ENCODE peak calls at places on chromosomes 11 and 22, in ten cellular contexts. One of them, this sample, is unnamed.

GRCh38 chr11:9138133-9138453 is 46.7 kb upstream of the SCUBE2 start:
- DNase-seq in ovary: no peak
- DNase-seq in neuronal stem cell: no peak
- DNase-seq in aorta: no peak
- DNase-seq in psoas muscle: no peak
- DNase-seq in K562: no peak
- DNase-seq in lower lobe of right lung: no peak
- DNase-seq in mucosa of descending colon: no peak
- DNase-seq in uterus: no peak
- DNase-seq in thoracic aorta: no peak
- DNase-seq in this sample: no peak

GRCh38 chr11:88972210-88972609 is 93.6 kb downstream of the GRM5 start:
- DNase-seq in ovary: no peak
- DNase-seq in neuronal stem cell: no peak
- DNase-seq in aorta: no peak
- DNase-seq in psoas muscle: no peak
- DNase-seq in K562: no peak
- DNase-seq in lower lobe of right lung: no peak
- DNase-seq in mucosa of descending colon: no peak
- DNase-seq in uterus: no peak
- DNase-seq in thoracic aorta: no peak
- DNase-seq in this sample: no peak

GRCh38 chr11:131867457-131868257 is 497.2 kb downstream of the NTM start:
- DNase-seq in ovary: no peak
- DNase-seq in neuronal stem cell: peak; percentile 59
- DNase-seq in aorta: peak; percentile 79
- DNase-seq in psoas muscle: peak; percentile 70
- DNase-seq in K562: peak; percentile 1
- DNase-seq in lower lobe of right lung: peak; percentile 56
- DNase-seq in mucosa of descending colon: peak; percentile 43
- DNase-seq in uterus: peak; percentile 55
- DNase-seq in thoracic aorta: no peak
- DNase-seq in this sample: no peak

GRCh38 chr11:79097279-79097875 is 343.5 kb downstream of the TENM4 start:
- DNase-seq in ovary: peak; percentile 58
- DNase-seq in neuronal stem cell: no peak
- DNase-seq in aorta: peak; percentile 58
- DNase-seq in psoas muscle: no peak
- DNase-seq in K562: no peak
- DNase-seq in lower lobe of right lung: no peak
- DNase-seq in mucosa of descending colon: no peak
- DNase-seq in uterus: no peak
- DNase-seq in thoracic aorta: no peak
- DNase-seq in this sample: no peak

GRCh38 chr11:27076121-27076589 is 35.5 kb downstream of the BBOX1 start:
- DNase-seq in ovary: no peak
- DNase-seq in neuronal stem cell: no peak
- DNase-seq in aorta: no peak
- DNase-seq in psoas muscle: no peak
- DNase-seq in K562: no peak
- DNase-seq in lower lobe of right lung: no peak
- DNase-seq in mucosa of descending colon: no peak
- DNase-seq in uterus: no peak
- DNase-seq in thoracic aorta: no peak
- DNase-seq in this sample: no peak

GRCh38 chr11:29255401-29255800 is 761.4 kb downstream of the KCNA4 start:
- DNase-seq in ovary: no peak
- DNase-seq in neuronal stem cell: no peak
- DNase-seq in aorta: no peak
- DNase-seq in psoas muscle: no peak
- DNase-seq in K562: no peak
- DNase-seq in lower lobe of right lung: no peak
- DNase-seq in mucosa of descending colon: no peak
- DNase-seq in uterus: no peak
- DNase-seq in thoracic aorta: no peak
- DNase-seq in this sample: no peak

GRCh38 chr11:47376543-47377371 is 1.6 kb downstream of the SPI1 start:
- DNase-seq in ovary: no peak
- DNase-seq in neuronal stem cell: no peak
- DNase-seq in aorta: peak; percentile 83
- DNase-seq in psoas muscle: peak; percentile 69
- DNase-seq in K562: peak; percentile 79
- DNase-seq in lower lobe of right lung: peak; percentile 87
- DNase-seq in mucosa of descending colon: no peak
- DNase-seq in uterus: no peak
- DNase-seq in thoracic aorta: no peak
- DNase-seq in this sample: peak; percentile 91

GRCh38 chr11:36452231-36452630 is 57.8 kb downstream of the TRAF6 start:
- DNase-seq in ovary: no peak
- DNase-seq in neuronal stem cell: no peak
- DNase-seq in aorta: no peak
- DNase-seq in psoas muscle: no peak
- DNase-seq in K562: no peak
- DNase-seq in lower lobe of right lung: no peak
- DNase-seq in mucosa of descending colon: no peak
- DNase-seq in uterus: no peak
- DNase-seq in thoracic aorta: no peak
- DNase-seq in this sample: no peak

GRCh38 chr11:81644239-81644840 is 1089.3 kb downstream of the FAM181B start:
- DNase-seq in ovary: no peak
- DNase-seq in neuronal stem cell: peak; percentile 27
- DNase-seq in aorta: no peak
- DNase-seq in psoas muscle: no peak
- DNase-seq in K562: peak; percentile 23
- DNase-seq in lower lobe of right lung: no peak
- DNase-seq in mucosa of descending colon: no peak
- DNase-seq in uterus: no peak
- DNase-seq in thoracic aorta: no peak
- DNase-seq in this sample: no peak

GRCh38 chr11:118622376-118623290 is 15.2 kb downstream of the PHLDB1 start:
- DNase-seq in ovary: peak; percentile 30
- DNase-seq in neuronal stem cell: no peak
- DNase-seq in aorta: peak; percentile 88
- DNase-seq in psoas muscle: peak; percentile 88
- DNase-seq in K562: peak; percentile 22
- DNase-seq in lower lobe of right lung: peak; percentile 62
- DNase-seq in mucosa of descending colon: no peak
- DNase-seq in uterus: no peak
- DNase-seq in thoracic aorta: no peak
- DNase-seq in this sample: peak; percentile 58

GRCh38 chr22:27900153-27900552 is 18.9 kb downstream of the PITPNB start:
- DNase-seq in ovary: no peak
- DNase-seq in neuronal stem cell: no peak
- DNase-seq in aorta: no peak
- DNase-seq in psoas muscle: no peak
- DNase-seq in K562: no peak
- DNase-seq in lower lobe of right lung: no peak
- DNase-seq in mucosa of descending colon: no peak
- DNase-seq in uterus: no peak
- DNase-seq in thoracic aorta: no peak
- DNase-seq in this sample: no peak

GRCh38 chr22:27906241-27906640 is 12.8 kb downstream of the PITPNB start:
- DNase-seq in ovary: no peak
- DNase-seq in neuronal stem cell: no peak
- DNase-seq in aorta: no peak
- DNase-seq in psoas muscle: no peak
- DNase-seq in K562: no peak
- DNase-seq in lower lobe of right lung: no peak
- DNase-seq in mucosa of descending colon: no peak
- DNase-seq in uterus: no peak
- DNase-seq in thoracic aorta: no peak
- DNase-seq in this sample: no peak

GRCh38 chr22:27905638-27906037 is 13.4 kb downstream of the PITPNB start:
- DNase-seq in ovary: no peak
- DNase-seq in neuronal stem cell: no peak
- DNase-seq in aorta: no peak
- DNase-seq in psoas muscle: no peak
- DNase-seq in K562: no peak
- DNase-seq in lower lobe of right lung: no peak
- DNase-seq in mucosa of descending colon: no peak
- DNase-seq in uterus: no peak
- DNase-seq in thoracic aorta: no peak
- DNase-seq in this sample: no peak

GRCh38 chr22:27903805-27904473 is 15.1 kb downstream of the PITPNB start:
- DNase-seq in ovary: no peak
- DNase-seq in neuronal stem cell: no peak
- DNase-seq in aorta: no peak
- DNase-seq in psoas muscle: no peak
- DNase-seq in K562: no peak
- DNase-seq in lower lobe of right lung: no peak
- DNase-seq in mucosa of descending colon: no peak
- DNase-seq in uterus: no peak
- DNase-seq in thoracic aorta: no peak
- DNase-seq in this sample: no peak
- H3K36me3 ChIP-seq in ovary: no peaks in the 10 kb centered on the region
- H3K36me3 ChIP-seq in neuronal stem cell: peaks cover 98% of the 10 kb centered on the region
- H3K36me3 ChIP-seq in aorta: no peaks in the 10 kb centered on the region
- H3K36me3 ChIP-seq in psoas muscle: peaks cover 82% of the 10 kb centered on the region
- H3K36me3 ChIP-seq in K562: peaks cover 60% of the 10 kb centered on the region
- H3K36me3 ChIP-seq in lower lobe of right lung: peaks cover 41% of the 10 kb centered on the region
- H3K36me3 ChIP-seq in mucosa of descending colon: no peaks in the 10 kb centered on the region
- H3K36me3 ChIP-seq in uterus: no peaks in the 10 kb centered on the region
- H3K36me3 ChIP-seq in thoracic aorta: peaks cover 4% of the 10 kb centered on the region
- H3K36me3 ChIP-seq in this sample: peaks cover 87% of the 10 kb centered on the region

GRCh38 chr22:23243006-23243573 is 62.8 kb downstream of the BCR start:
- DNase-seq in ovary: no peak
- DNase-seq in neuronal stem cell: peak; percentile 72
- DNase-seq in aorta: no peak
- DNase-seq in psoas muscle: peak; percentile 17
- DNase-seq in K562: peak; percentile 79
- DNase-seq in lower lobe of right lung: no peak
- DNase-seq in mucosa of descending colon: no peak
- DNase-seq in uterus: no peak
- DNase-seq in thoracic aorta: no peak
- DNase-seq in this sample: no peak
- H3K4me3 ChIP-seq in ovary: no peak overlapping the region
- H3K4me3 ChIP-seq in neuronal stem cell: peak overlapping the region; percentile 31
- H3K4me3 ChIP-seq in aorta: no peak overlapping the region
- H3K4me3 ChIP-seq in psoas muscle: no peak overlapping the region
- H3K4me3 ChIP-seq in K562: no peak overlapping the region
- H3K4me3 ChIP-seq in lower lobe of right lung: no peak overlapping the region
- H3K4me3 ChIP-seq in mucosa of descending colon: no peak overlapping the region
- H3K4me3 ChIP-seq in uterus: no peak overlapping the region
- H3K4me3 ChIP-seq in thoracic aorta: no peak overlapping the region
- H3K4me3 ChIP-seq in this sample: no peak overlapping the region

GRCh38 chr11:134246100-134246499 is 7.1 kb downstream of the THYN1 start:
- DNase-seq in ovary: no peak
- DNase-seq in neuronal stem cell: no peak
- DNase-seq in aorta: no peak
- DNase-seq in psoas muscle: no peak
- DNase-seq in K562: no peak
- DNase-seq in lower lobe of right lung: no peak
- DNase-seq in mucosa of descending colon: no peak
- DNase-seq in uterus: no peak
- DNase-seq in thoracic aorta: no peak
- DNase-seq in this sample: no peak

GRCh38 chr11:134245434-134245833 is 7.7 kb downstream of the THYN1 start:
- DNase-seq in ovary: no peak
- DNase-seq in neuronal stem cell: no peak
- DNase-seq in aorta: no peak
- DNase-seq in psoas muscle: no peak
- DNase-seq in K562: no peak
- DNase-seq in lower lobe of right lung: no peak
- DNase-seq in mucosa of descending colon: no peak
- DNase-seq in uterus: no peak
- DNase-seq in thoracic aorta: no peak
- DNase-seq in this sample: no peak

GRCh38 chr11:134243913-134244312 is 9.2 kb downstream of the THYN1 start:
- DNase-seq in ovary: no peak
- DNase-seq in neuronal stem cell: no peak
- DNase-seq in aorta: no peak
- DNase-seq in psoas muscle: no peak
- DNase-seq in K562: no peak
- DNase-seq in lower lobe of right lung: no peak
- DNase-seq in mucosa of descending colon: no peak
- DNase-seq in uterus: no peak
- DNase-seq in thoracic aorta: no peak
- DNase-seq in this sample: no peak

GRCh38 chr11:134246678-134247077 is 6.5 kb downstream of the THYN1 start:
- DNase-seq in ovary: no peak
- DNase-seq in neuronal stem cell: no peak
- DNase-seq in aorta: no peak
- DNase-seq in psoas muscle: no peak
- DNase-seq in K562: no peak
- DNase-seq in lower lobe of right lung: no peak
- DNase-seq in mucosa of descending colon: no peak
- DNase-seq in uterus: no peak
- DNase-seq in thoracic aorta: no peak
- DNase-seq in this sample: no peak

GRCh38 chr11:134244593-134244992 is 8.6 kb downstream of the THYN1 start:
- DNase-seq in ovary: no peak
- DNase-seq in neuronal stem cell: no peak
- DNase-seq in aorta: no peak
- DNase-seq in psoas muscle: no peak
- DNase-seq in K562: no peak
- DNase-seq in lower lobe of right lung: no peak
- DNase-seq in mucosa of descending colon: no peak
- DNase-seq in uterus: no peak
- DNase-seq in thoracic aorta: no peak
- DNase-seq in this sample: no peak
- H3K36me3 ChIP-seq in ovary: no peaks in the 10 kb centered on the region
- H3K36me3 ChIP-seq in neuronal stem cell: peaks cover 98% of the 10 kb centered on the region
- H3K36me3 ChIP-seq in aorta: peaks cover 6% of the 10 kb centered on the region
- H3K36me3 ChIP-seq in psoas muscle: peaks cover 98% of the 10 kb centered on the region
- H3K36me3 ChIP-seq in K562: peaks cover 96% of the 10 kb centered on the region
- H3K36me3 ChIP-seq in lower lobe of right lung: peaks cover 98% of the 10 kb centered on the region
- H3K36me3 ChIP-seq in mucosa of descending colon: peaks cover 6% of the 10 kb centered on the region
- H3K36me3 ChIP-seq in uterus: no peaks in the 10 kb centered on the region
- H3K36me3 ChIP-seq in thoracic aorta: peaks cover 70% of the 10 kb centered on the region
- H3K36me3 ChIP-seq in this sample: peaks cover 2% of the 10 kb centered on the region

GRCh38 chr22:45864959-45865496 is 111.9 kb downstream of the WNT7B start:
- DNase-seq in ovary: no peak
- DNase-seq in neuronal stem cell: no peak
- DNase-seq in aorta: no peak
- DNase-seq in psoas muscle: no peak
- DNase-seq in K562: no peak
- DNase-seq in lower lobe of right lung: no peak
- DNase-seq in mucosa of descending colon: no peak
- DNase-seq in uterus: no peak
- DNase-seq in thoracic aorta: no peak
- DNase-seq in this sample: no peak

GRCh38 chr22:45863981-45864751 is 112.8 kb downstream of the WNT7B start:
- DNase-seq in ovary: no peak
- DNase-seq in neuronal stem cell: peak; percentile 72
- DNase-seq in aorta: peak; percentile 90
- DNase-seq in psoas muscle: peak; percentile 79
- DNase-seq in K562: peak; percentile 66
- DNase-seq in lower lobe of right lung: peak; percentile 77
- DNase-seq in mucosa of descending colon: peak; percentile 78
- DNase-seq in uterus: peak; percentile 46
- DNase-seq in thoracic aorta: no peak
- DNase-seq in this sample: peak; percentile 85

GRCh38 chr22:45867118-45867905 is 109.7 kb downstream of the WNT7B start:
- DNase-seq in ovary: no peak
- DNase-seq in neuronal stem cell: no peak
- DNase-seq in aorta: peak; percentile 77
- DNase-seq in psoas muscle: peak; percentile 54
- DNase-seq in K562: no peak
- DNase-seq in lower lobe of right lung: peak; percentile 63
- DNase-seq in mucosa of descending colon: no peak
- DNase-seq in uterus: peak; percentile 14
- DNase-seq in thoracic aorta: no peak
- DNase-seq in this sample: peak; percentile 43

GRCh38 chr22:45866398-45867117 is 110.4 kb downstream of the WNT7B start:
- DNase-seq in ovary: no peak
- DNase-seq in neuronal stem cell: no peak
- DNase-seq in aorta: peak; percentile 71
- DNase-seq in psoas muscle: peak; percentile 44
- DNase-seq in K562: no peak
- DNase-seq in lower lobe of right lung: peak; percentile 41
- DNase-seq in mucosa of descending colon: no peak
- DNase-seq in uterus: peak; percentile 9
- DNase-seq in thoracic aorta: no peak
- DNase-seq in this sample: peak; percentile 54

GRCh38 chr22:45865561-45866397 is 111.2 kb downstream of the WNT7B start:
- DNase-seq in ovary: no peak
- DNase-seq in neuronal stem cell: no peak
- DNase-seq in aorta: peak; percentile 67
- DNase-seq in psoas muscle: no peak
- DNase-seq in K562: no peak
- DNase-seq in lower lobe of right lung: peak; percentile 42
- DNase-seq in mucosa of descending colon: no peak
- DNase-seq in uterus: peak; percentile 10
- DNase-seq in thoracic aorta: no peak
- DNase-seq in this sample: no peak
- H3K4me3 ChIP-seq in ovary: no peak overlapping the region
- H3K4me3 ChIP-seq in neuronal stem cell: no peak overlapping the region
- H3K4me3 ChIP-seq in aorta: no peak overlapping the region
- H3K4me3 ChIP-seq in psoas muscle: peak overlapping the region; percentile 37
- H3K4me3 ChIP-seq in K562: no peak overlapping the region
- H3K4me3 ChIP-seq in lower lobe of right lung: no peak overlapping the region
- H3K4me3 ChIP-seq in mucosa of descending colon: no peak overlapping the region
- H3K4me3 ChIP-seq in uterus: no peak overlapping the region
- H3K4me3 ChIP-seq in thoracic aorta: no peak overlapping the region
- H3K4me3 ChIP-seq in this sample: no peak overlapping the region

This sample was measured in spleen.